ENCODE peak calls at places on chromosomes 3 and 15, in four cellular contexts. Q, D, F and T are unnamed samples.

GRCh38 chr15:85872125-85872524 is 77.4 kb upstream of the KLHL25 start:
- DNase-seq in Q (no peak), D (no peak), F (no peak), T (no peak)

GRCh38 chr15:51367322-51367976 is 26.0 kb downstream of the GLDN start:
- DNase-seq in Q (no peak), D (no peak), F (no peak), T (peak; percentile 3)

GRCh38 chr15:85414495-85414894 is 34.1 kb downstream of the AKAP13 start:
- DNase-seq in Q (no peak), D (no peak), F (peak; percentile 48), T (no peak)

GRCh38 chr3:71319771-71320170 is 263.8 kb downstream of the FOXP1 start:
- DNase-seq in Q (no peak), D (no peak), F (no peak), T (no peak)

GRCh38 chr15:82178061-82178460 is 84.5 kb downstream of the EFL1 start:
- DNase-seq in Q (no peak), D (no peak), F (no peak), T (no peak)

GRCh38 chr15:75620776-75621536 is 4.6 kb downstream of the SNUPN start:
- DNase-seq in Q (no peak), D (peak; percentile 64), F (no peak), T (no peak)

GRCh38 chr3:60323651-60324050 is 927.6 kb downstream of the FHIT start:
- DNase-seq in Q (no peak), D (no peak), F (no peak), T (no peak)

GRCh38 chr3:124837065-124837464 is 50.1 kb downstream of the ITGB5 start:
- DNase-seq in Q (no peak), D (no peak), F (peak; percentile 38), T (no peak)

GRCh38 chr3:131568460-131568859 is 65.7 kb upstream of the MRPL3 start:
- DNase-seq in Q (no peak), D (no peak), F (no peak), T (no peak)

GRCh38 chr3:158702815-158703481 is 29.3 kb downstream of the RARRES1 start:
- DNase-seq in Q (no peak), D (no peak), F (no peak), T (no peak)

GRCh38 chr3:115627180-115628074 is 4.1 kb downstream of the GAP43 start:
- DNase-seq in Q (no peak), D (no peak), F (no peak), T (no peak)

GRCh38 chr3:152197937-152198336 is 70.8 kb upstream of the MBNL1 start:
- DNase-seq in Q (no peak), D (no peak), F (peak; percentile 48), T (no peak)
- H3K4me3 ChIP-seq in Q (no peak overlapping the region), D (no peak overlapping the region), F (peak overlapping the region; percentile 93), T (no peak overlapping the region)

DNA sequence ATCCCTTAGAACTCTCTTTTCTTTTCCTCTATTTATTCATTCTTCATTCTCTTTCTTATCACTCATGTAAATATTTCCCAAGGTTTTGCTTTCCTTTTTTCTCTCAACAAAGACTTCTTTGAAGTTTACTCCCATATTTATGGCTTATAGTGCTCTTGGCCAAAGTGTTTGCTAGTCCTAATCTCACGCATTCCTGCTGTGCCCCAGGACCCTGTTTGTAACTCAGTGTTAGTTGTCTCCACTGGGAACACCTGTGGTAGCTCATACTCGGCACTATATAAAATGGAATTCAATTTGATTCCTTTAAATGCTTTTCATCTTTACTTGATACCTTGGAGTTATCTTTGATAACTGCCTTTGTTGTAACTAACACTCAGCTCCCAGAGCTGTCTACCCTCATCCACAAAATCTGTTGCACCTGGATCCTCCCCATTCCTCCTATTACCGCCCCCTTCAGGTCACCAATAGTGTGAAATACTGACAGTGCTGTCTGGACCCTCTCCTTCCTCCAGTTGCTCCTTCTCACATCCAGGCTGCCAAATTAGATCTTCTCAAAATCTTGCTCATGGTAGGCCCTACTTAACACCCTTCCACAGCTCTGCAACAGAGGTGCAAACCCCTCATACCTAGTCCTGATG is 76.8 kb downstream of the TIGIT start:
- DNase-seq in Q (no peak), D (no peak), F (peak; percentile 18), T (no peak)
- H3K4me3 ChIP-seq in Q (no peak overlapping the region), D (no peak overlapping the region), F (no peak overlapping the region), T (no peak overlapping the region)

GRCh38 chr3:154252759-154253638 is 71.3 kb downstream of the DHX36 start:
- DNase-seq in Q (peak; percentile 42), D (peak; percentile 72), F (peak; percentile 71), T (peak; percentile 54)
- H3K4me3 ChIP-seq in Q (no peak overlapping the region), D (no peak overlapping the region), F (no peak overlapping the region), T (peak overlapping the region; percentile 10)

GRCh38 chr3:152197451-152197850 is 71.3 kb upstream of the MBNL1 start:
- DNase-seq in Q (no peak), D (no peak), F (peak; percentile 54), T (no peak)
- H3K4me3 ChIP-seq in Q (no peak overlapping the region), D (no peak overlapping the region), F (peak overlapping the region; percentile 93), T (no peak overlapping the region)

DNA sequence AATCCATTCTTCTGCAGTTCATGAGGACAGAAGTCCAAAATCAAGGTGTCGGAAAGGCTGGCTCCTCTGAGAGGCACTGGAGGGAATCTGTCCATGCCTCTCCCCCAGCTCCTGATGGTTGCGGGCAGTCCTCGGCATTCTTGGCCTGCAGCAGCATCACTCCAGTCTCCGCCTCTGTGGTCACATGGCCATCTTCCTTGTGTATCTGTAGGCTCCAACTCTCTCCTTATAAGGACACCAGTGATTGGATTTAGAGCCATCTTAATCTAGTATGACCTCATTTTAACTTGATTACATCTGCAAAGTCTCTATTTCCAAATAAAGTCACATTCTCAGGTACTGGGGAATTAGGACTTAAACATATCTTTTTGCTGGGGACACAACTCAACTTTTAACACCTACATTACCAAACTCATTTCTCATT is 56.0 kb upstream of the FLNB start:
- DNase-seq in Q (peak; percentile 91), D (peak; percentile 93), F (no peak), T (peak; percentile 86)
- H3K4me3 ChIP-seq in Q (no peak overlapping the region), D (no peak overlapping the region), F (no peak overlapping the region), T (no peak overlapping the region)

DNA sequence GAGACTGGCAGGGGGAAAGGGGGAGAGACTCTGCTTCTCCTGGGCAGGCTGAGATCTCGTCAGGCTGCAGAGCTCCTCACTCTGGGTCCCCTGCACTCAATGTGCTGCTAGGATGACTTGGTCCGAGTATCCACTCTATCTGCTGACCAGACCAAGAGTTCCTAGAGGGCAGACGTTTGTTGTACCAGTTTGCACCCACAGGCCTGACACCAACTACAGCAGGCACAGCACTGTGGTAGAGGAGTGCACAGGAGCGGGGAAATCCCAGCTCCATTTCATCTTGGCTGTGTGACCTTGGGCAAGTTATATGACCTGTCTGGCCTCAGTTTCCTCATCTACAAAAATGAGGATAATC is 29.0 kb downstream of the CCDC12 start:
- DNase-seq in Q (no peak), D (no peak), F (no peak), T (no peak)
- H3K4me3 ChIP-seq in Q (no peak overlapping the region), D (no peak overlapping the region), F (peak overlapping the region; percentile 48), T (no peak overlapping the region)

GRCh38 chr15:34490421-34491193 is 53.0 kb upstream of the GOLGA8A start:
- DNase-seq in Q (no peak), D (no peak), F (no peak), T (no peak)
- H3K4me3 ChIP-seq in Q (no peak overlapping the region), D (no peak overlapping the region), F (no peak overlapping the region), T (peak overlapping the region; percentile 26)

GRCh38 chr3:13648060-13648743 is 99.3 kb downstream of the FBLN2 start:
- DNase-seq in Q (no peak), D (peak; percentile 58), F (peak; percentile 64), T (peak; percentile 27)
- H3K4me3 ChIP-seq in Q (no peak overlapping the region), D (no peak overlapping the region), F (no peak overlapping the region), T (no peak overlapping the region)